ENCODE peak calls at places on chromosomes 3 and 15, in seven cellular contexts. One of them, this sample, is unnamed.

GRCh38 chr3:18989237-18989812 is 159.0 kb upstream of the KCNH8 start:
- DNase-seq in lower lobe of right lung: no peak
- DNase-seq in keratinocyte: no peak
- DNase-seq in HFFc6: no peak
- DNase-seq in astrocyte: no peak
- DNase-seq in tibial nerve: no peak
- DNase-seq in kidney: no peak
- DNase-seq in this sample: no peak

GRCh38 chr3:194276768-194277546 is 74.2 kb downstream of the CPN2 start:
- DNase-seq in lower lobe of right lung: peak; percentile 50
- DNase-seq in keratinocyte: no peak
- DNase-seq in HFFc6: no peak
- DNase-seq in astrocyte: peak; percentile 83
- DNase-seq in tibial nerve: no peak
- DNase-seq in kidney: no peak
- DNase-seq in this sample: no peak

GRCh38 chr15:40458495-40459371 is 12.1 kb upstream of the CHST14 start:
- DNase-seq in lower lobe of right lung: no peak
- DNase-seq in keratinocyte: no peak
- DNase-seq in HFFc6: no peak
- DNase-seq in astrocyte: no peak
- DNase-seq in tibial nerve: no peak
- DNase-seq in kidney: peak; percentile 76
- DNase-seq in this sample: no peak

GRCh38 chr3:146308222-146308621 is 57.3 kb upstream of the PLSCR4 start:
- DNase-seq in lower lobe of right lung: no peak
- DNase-seq in keratinocyte: no peak
- DNase-seq in HFFc6: peak; percentile 80
- DNase-seq in astrocyte: peak; percentile 90
- DNase-seq in tibial nerve: no peak
- DNase-seq in kidney: no peak
- DNase-seq in this sample: no peak

GRCh38 chr3:14520149-14520548 is 20.0 kb downstream of the GRIP2 start:
- DNase-seq in lower lobe of right lung: no peak
- DNase-seq in keratinocyte: no peak
- DNase-seq in HFFc6: no peak
- DNase-seq in astrocyte: no peak
- DNase-seq in tibial nerve: no peak
- DNase-seq in kidney: no peak
- DNase-seq in this sample: no peak

GRCh38 chr3:105958237-105959000 is 89.6 kb upstream of the CBLB start:
- DNase-seq in lower lobe of right lung: no peak
- DNase-seq in keratinocyte: no peak
- DNase-seq in HFFc6: no peak
- DNase-seq in astrocyte: no peak
- DNase-seq in tibial nerve: no peak
- DNase-seq in kidney: no peak
- DNase-seq in this sample: no peak

GRCh38 chr3:108090066-108090700 is 648 bp downstream of the CD47 start:
- DNase-seq in lower lobe of right lung: peak; percentile 61
- DNase-seq in keratinocyte: no peak
- DNase-seq in HFFc6: no peak
- DNase-seq in astrocyte: peak; percentile 39
- DNase-seq in tibial nerve: peak; percentile 19
- DNase-seq in kidney: no peak
- DNase-seq in this sample: no peak

GRCh38 chr3:184354121-184354728 is 7.2 kb downstream of the CLCN2 start:
- DNase-seq in lower lobe of right lung: peak; percentile 69
- DNase-seq in keratinocyte: no peak
- DNase-seq in HFFc6: no peak
- DNase-seq in astrocyte: no peak
- DNase-seq in tibial nerve: no peak
- DNase-seq in kidney: peak; percentile 76
- DNase-seq in this sample: no peak

GRCh38 chr3:30982676-30983075 is 88.2 kb upstream of the GADL1 start:
- DNase-seq in lower lobe of right lung: no peak
- DNase-seq in keratinocyte: no peak
- DNase-seq in HFFc6: no peak
- DNase-seq in astrocyte: no peak
- DNase-seq in tibial nerve: no peak
- DNase-seq in kidney: no peak
- DNase-seq in this sample: no peak

GRCh38 chr15:41286665-41287333 is 45.6 kb downstream of the OIP5 start:
- DNase-seq in lower lobe of right lung: no peak
- DNase-seq in keratinocyte: no peak
- DNase-seq in HFFc6: peak; percentile 18
- DNase-seq in astrocyte: no peak
- DNase-seq in tibial nerve: no peak
- DNase-seq in kidney: no peak
- DNase-seq in this sample: no peak

GRCh38 chr15:31442203-31443090 is 115.8 kb downstream of the KLF13 start:
- DNase-seq in lower lobe of right lung: no peak
- DNase-seq in keratinocyte: peak; percentile 95
- DNase-seq in HFFc6: peak; percentile 94
- DNase-seq in astrocyte: peak; percentile 88
- DNase-seq in tibial nerve: no peak
- DNase-seq in kidney: no peak
- DNase-seq in this sample: no peak

GRCh38 chr3:51024121-51024520 is 349.4 kb downstream of the DOCK3 start:
- DNase-seq in lower lobe of right lung: no peak
- DNase-seq in keratinocyte: no peak
- DNase-seq in HFFc6: no peak
- DNase-seq in astrocyte: no peak
- DNase-seq in tibial nerve: no peak
- DNase-seq in kidney: no peak
- DNase-seq in this sample: no peak

GRCh38 chr3:57910988-57911387 is 97.2 kb upstream of the FLNB start:
- DNase-seq in lower lobe of right lung: no peak
- DNase-seq in keratinocyte: no peak
- DNase-seq in HFFc6: peak; percentile 12
- DNase-seq in astrocyte: no peak
- DNase-seq in tibial nerve: no peak
- DNase-seq in kidney: no peak
- DNase-seq in this sample: no peak

GRCh38 chr3:193452338-193452737 is 73.8 kb upstream of the ATP13A5 start:
- DNase-seq in lower lobe of right lung: no peak
- DNase-seq in keratinocyte: no peak
- DNase-seq in HFFc6: no peak
- DNase-seq in astrocyte: no peak
- DNase-seq in tibial nerve: no peak
- DNase-seq in kidney: no peak
- DNase-seq in this sample: no peak

GRCh38 chr3:30292192-30292893 is 314.1 kb upstream of the TGFBR2 start:
- DNase-seq in lower lobe of right lung: no peak
- DNase-seq in keratinocyte: no peak
- DNase-seq in HFFc6: no peak
- DNase-seq in astrocyte: peak; percentile 78
- DNase-seq in tibial nerve: no peak
- DNase-seq in kidney: no peak
- DNase-seq in this sample: no peak

DNA sequence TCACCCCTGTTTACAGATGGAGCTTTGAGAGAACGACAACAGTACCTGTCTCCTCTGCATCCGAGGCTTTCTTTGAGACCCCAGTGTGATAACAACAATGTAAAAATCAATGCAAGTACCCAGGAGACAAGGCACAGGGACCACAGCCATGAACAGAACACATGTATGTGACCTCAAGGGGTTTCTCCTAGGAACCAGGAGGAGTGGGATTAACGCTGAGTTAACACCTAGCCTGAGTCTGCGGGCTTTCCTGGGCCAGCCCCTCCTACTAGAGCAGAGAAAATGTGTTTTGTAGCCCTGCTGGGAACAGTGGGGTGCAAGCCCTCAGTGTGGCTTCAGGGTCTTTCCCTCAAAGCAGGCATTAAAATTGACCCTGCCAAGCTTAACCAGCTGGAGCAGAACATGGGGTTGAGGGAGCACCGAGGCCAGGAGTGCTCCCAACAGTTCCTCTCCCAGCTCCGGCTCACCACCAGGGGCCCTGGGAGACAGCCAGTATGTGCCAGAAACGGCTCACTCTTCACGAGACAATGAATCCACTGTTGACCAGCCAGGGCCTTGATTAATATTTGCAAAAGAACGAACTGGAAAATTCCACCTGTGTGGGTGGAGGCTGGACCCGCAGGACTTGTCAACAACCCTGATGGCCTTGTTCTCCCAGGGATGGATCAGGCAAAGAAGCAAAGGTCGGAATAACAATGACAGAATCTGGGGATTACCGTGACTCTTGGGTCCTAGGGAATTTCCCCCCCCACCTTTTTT is 3.6 kb downstream of the CHDH start:
- DNase-seq in lower lobe of right lung: no peak
- DNase-seq in keratinocyte: no peak
- DNase-seq in HFFc6: no peak
- DNase-seq in astrocyte: peak; percentile 31
- DNase-seq in tibial nerve: peak; percentile 58
- DNase-seq in kidney: peak; percentile 91
- DNase-seq in this sample: no peak
- TF ChIP-seq CTCF in lower lobe of right lung: no peak
- TF ChIP-seq CTCF in keratinocyte: no peak
- TF ChIP-seq CTCF in HFFc6: no peak
- TF ChIP-seq CTCF in astrocyte: peak; percentile 8
- TF ChIP-seq CTCF in tibial nerve: peak; percentile 47
- TF ChIP-seq CTCF in kidney: peak; percentile 40
- TF ChIP-seq CTCF in this sample: no peak

GRCh38 chr3:27533718-27534578 is 49.8 kb upstream of the SLC4A7 start:
- DNase-seq in lower lobe of right lung: no peak
- DNase-seq in keratinocyte: peak; percentile 95
- DNase-seq in HFFc6: peak; percentile 100
- DNase-seq in astrocyte: peak; percentile 99
- DNase-seq in tibial nerve: peak; percentile 16
- DNase-seq in kidney: peak; percentile 86
- DNase-seq in this sample: no peak
- TF ChIP-seq CTCF in lower lobe of right lung: peak; percentile 11
- TF ChIP-seq CTCF in keratinocyte: peak; percentile 67
- TF ChIP-seq CTCF in HFFc6: peak; percentile 80
- TF ChIP-seq CTCF in astrocyte: peak; percentile 67
- TF ChIP-seq CTCF in tibial nerve: peak; percentile 25
- TF ChIP-seq CTCF in kidney: no peak
- TF ChIP-seq CTCF in this sample: no peak

DNA sequence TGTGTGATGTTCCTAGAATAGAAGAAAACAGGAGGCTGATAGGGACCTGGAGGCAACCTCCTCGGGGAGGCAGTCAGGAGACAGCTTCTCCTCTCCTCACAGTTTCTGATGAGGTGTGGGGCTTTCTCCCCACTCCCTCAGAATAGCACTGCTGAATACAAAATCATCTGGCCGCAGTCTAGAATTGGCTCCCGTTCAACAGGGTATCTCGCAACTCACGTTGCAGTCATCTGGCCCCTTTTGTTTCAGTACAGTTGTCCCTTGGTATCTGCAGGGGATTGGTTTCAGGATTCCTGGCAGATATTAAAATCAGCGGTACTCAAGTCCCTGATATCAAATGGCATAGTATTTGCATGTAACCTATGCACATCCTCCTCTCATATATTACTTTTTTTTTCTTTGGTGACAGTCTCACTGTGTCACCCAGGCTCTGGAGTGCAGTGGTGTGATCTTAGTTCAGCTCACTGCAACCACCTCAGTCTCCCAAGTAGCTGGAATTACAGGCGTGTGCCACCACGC is 2.4 kb upstream of the DPP8 start:
- DNase-seq in lower lobe of right lung: no peak
- DNase-seq in keratinocyte: no peak
- DNase-seq in HFFc6: no peak
- DNase-seq in astrocyte: no peak
- DNase-seq in tibial nerve: no peak
- DNase-seq in kidney: no peak
- DNase-seq in this sample: no peak
- TF ChIP-seq CTCF in lower lobe of right lung: no peak
- TF ChIP-seq CTCF in keratinocyte: no peak
- TF ChIP-seq CTCF in HFFc6: no peak
- TF ChIP-seq CTCF in astrocyte: no peak
- TF ChIP-seq CTCF in tibial nerve: no peak
- TF ChIP-seq CTCF in kidney: no peak
- TF ChIP-seq CTCF in this sample: no peak

GRCh38 chr3:159987291-159987711 is 1.3 kb upstream of the IL12A start:
- DNase-seq in lower lobe of right lung: no peak
- DNase-seq in keratinocyte: no peak
- DNase-seq in HFFc6: peak; percentile 38
- DNase-seq in astrocyte: peak; percentile 52
- DNase-seq in tibial nerve: no peak
- DNase-seq in kidney: no peak
- DNase-seq in this sample: no peak
- TF ChIP-seq CTCF in lower lobe of right lung: no peak
- TF ChIP-seq CTCF in keratinocyte: no peak
- TF ChIP-seq CTCF in HFFc6: peak; percentile 60
- TF ChIP-seq CTCF in astrocyte: no peak
- TF ChIP-seq CTCF in tibial nerve: no peak
- TF ChIP-seq CTCF in kidney: no peak
- TF ChIP-seq CTCF in this sample: no peak

DNA sequence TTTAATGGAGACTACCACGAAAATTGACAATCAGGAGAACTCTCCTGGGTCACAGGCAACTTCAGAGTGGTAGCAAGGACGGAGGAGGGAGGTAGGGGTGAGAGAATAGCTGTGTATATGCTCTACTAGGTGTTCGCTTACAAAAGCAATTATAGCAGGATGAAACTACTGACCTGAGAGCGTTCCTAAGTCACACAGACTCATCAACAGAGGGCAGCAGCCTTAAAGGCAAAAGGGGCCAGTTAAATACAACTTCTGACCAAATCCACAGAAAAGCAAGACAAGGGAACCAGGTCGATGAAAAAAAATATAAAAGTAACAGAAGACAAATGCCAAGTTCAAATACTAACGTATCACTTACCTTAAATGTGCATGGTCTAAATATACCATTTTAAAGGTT is 894.6 kb downstream of the PLOD2 start:
- DNase-seq in lower lobe of right lung: no peak
- DNase-seq in keratinocyte: no peak
- DNase-seq in HFFc6: no peak
- DNase-seq in astrocyte: no peak
- DNase-seq in tibial nerve: no peak
- DNase-seq in kidney: no peak
- DNase-seq in this sample: no peak
- TF ChIP-seq CTCF in lower lobe of right lung: no peak
- TF ChIP-seq CTCF in keratinocyte: no peak
- TF ChIP-seq CTCF in HFFc6: no peak
- TF ChIP-seq CTCF in astrocyte: no peak
- TF ChIP-seq CTCF in tibial nerve: no peak
- TF ChIP-seq CTCF in kidney: no peak
- TF ChIP-seq CTCF in this sample: no peak

GRCh38 chr3:87987952-87988351 is 70.9 kb downstream of the CGGBP1 start:
- DNase-seq in lower lobe of right lung: no peak
- DNase-seq in keratinocyte: no peak
- DNase-seq in HFFc6: no peak
- DNase-seq in astrocyte: no peak
- DNase-seq in tibial nerve: no peak
- DNase-seq in kidney: no peak
- DNase-seq in this sample: no peak
- TF ChIP-seq CTCF in lower lobe of right lung: no peak
- TF ChIP-seq CTCF in keratinocyte: no peak
- TF ChIP-seq CTCF in HFFc6: no peak
- TF ChIP-seq CTCF in astrocyte: no peak
- TF ChIP-seq CTCF in tibial nerve: no peak
- TF ChIP-seq CTCF in kidney: no peak
- TF ChIP-seq CTCF in this sample: no peak

This sample was measured in mesothelial cell of epicardium.